ENCODE peak calls at places on chromosomes 12 and 14, in four cellular contexts. O is erythroblast, K is NB4, E is K562. M is an unnamed sample.

GRCh38 chr12:69007166-69007857 is 74.3 kb upstream of the CPM start:
- DNase-seq in K (peak), O (no peak), E (no peak), M (no peak)

GRCh38 chr14:58555647-58556046 is 82.1 kb upstream of the DACT1 start:
- DNase-seq in E (no peak), O (no peak), K (no peak), M (no peak)

GRCh38 chr12:128570191-128571065 is 253.3 kb downstream of the SLC15A4 start:
- DNase-seq in K (no peak), E (no peak), O (no peak), M (no peak)

GRCh38 chr14:71576472-71576871 is 355.8 kb upstream of the RGS6 start:
- DNase-seq in K (no peak), O (no peak), E (no peak), M (no peak)

GRCh38 chr12:130086248-130086647 is 76.0 kb upstream of the FZD10 start:
- DNase-seq in E (no peak), O (no peak), K (no peak), M (no peak)

GRCh38 chr14:79570648-79571047 is 640.7 kb downstream of the DIO2 start:
- DNase-seq in O (no peak), E (no peak), K (no peak), M (no peak)

GRCh38 chr12:96988919-96989318 is 81.9 kb downstream of the NEDD1 start:
- DNase-seq in K (no peak), E (peak), O (peak), M (no peak)

GRCh38 chr12:46473634-46474201 is 101.1 kb upstream of the SLC38A2 start:
- DNase-seq in O (no peak), E (no peak), K (peak), M (peak)

GRCh38 chr14:31960039-31960438 is 117.1 kb upstream of the ARHGAP5 start:
- DNase-seq in K (no peak), O (no peak), E (no peak), M (no peak)

GRCh38 chr12:112117685-112118084 is 7.7 kb upstream of the TRAFD1 start:
- DNase-seq in O (no peak), E (no peak), K (no peak), M (no peak)

GRCh38 chr12:6772331-6772695 is at the start of gene LAG3:
- DNase-seq in E (peak), O (no peak), K (no peak), M (no peak)

GRCh38 chr14:89000007-89000942 is 175.8 kb downstream of the TTC8 start:
- DNase-seq in O (peak), E (peak), K (peak), M (peak)

GRCh38 chr12:57517187-57517586 is 3.1 kb downstream of the DDIT3 start:
- DNase-seq in K (no peak), O (no peak), E (no peak), M (no peak)

GRCh38 chr12:68440068-68440581 is 108.0 kb upstream of the MDM1 start:
- DNase-seq in O (no peak), E (no peak), K (no peak), M (peak)

GRCh38 chr14:77324289-77324688 is 3.5 kb downstream of the GSTZ1 start:
- DNase-seq in K (no peak), O (no peak), E (no peak), M (no peak)

GRCh38 chr12:26192142-26192541 is 3.2 kb upstream of the SSPN start:
- DNase-seq in E (no peak), O (no peak), K (no peak), M (no peak)

GRCh38 chr12:2344892-2345291 is 292.1 kb downstream of the CACNA1C start:
- DNase-seq in K (no peak), E (no peak), O (no peak), M (no peak)

GRCh38 chr12:105522166-105522825 is 191.8 kb downstream of the C12orf75 start:
- DNase-seq in E (no peak), O (no peak), K (peak), M (no peak)

GRCh38 chr14:27573018-27573417 is 975.2 kb upstream of the NOVA1 start:
- DNase-seq in E (no peak), K (no peak), O (no peak), M (no peak)

GRCh38 chr12:14108702-14109101 is 127.3 kb upstream of the GRIN2B start:
- DNase-seq in E (no peak), O (no peak), K (no peak), M (no peak)

GRCh38 chr12:108324678-108325358 is 14.3 kb downstream of the CMKLR1 start:
- DNase-seq in E (no peak), O (no peak), K (peak), M (no peak)

GRCh38 chr12:25382311-25383106 is 131.8 kb upstream of the KRAS start:
- DNase-seq in K (no peak), O (peak), E (no peak), M (no peak)

GRCh38 chr14:53217283-53217994 is 64.3 kb upstream of the DDHD1 start:
- DNase-seq in E (peak), O (peak), K (peak), M (peak)
- TF ChIP-seq POLR2A in E (peak), O (peak), K (no peak), M (no peak)

DNA sequence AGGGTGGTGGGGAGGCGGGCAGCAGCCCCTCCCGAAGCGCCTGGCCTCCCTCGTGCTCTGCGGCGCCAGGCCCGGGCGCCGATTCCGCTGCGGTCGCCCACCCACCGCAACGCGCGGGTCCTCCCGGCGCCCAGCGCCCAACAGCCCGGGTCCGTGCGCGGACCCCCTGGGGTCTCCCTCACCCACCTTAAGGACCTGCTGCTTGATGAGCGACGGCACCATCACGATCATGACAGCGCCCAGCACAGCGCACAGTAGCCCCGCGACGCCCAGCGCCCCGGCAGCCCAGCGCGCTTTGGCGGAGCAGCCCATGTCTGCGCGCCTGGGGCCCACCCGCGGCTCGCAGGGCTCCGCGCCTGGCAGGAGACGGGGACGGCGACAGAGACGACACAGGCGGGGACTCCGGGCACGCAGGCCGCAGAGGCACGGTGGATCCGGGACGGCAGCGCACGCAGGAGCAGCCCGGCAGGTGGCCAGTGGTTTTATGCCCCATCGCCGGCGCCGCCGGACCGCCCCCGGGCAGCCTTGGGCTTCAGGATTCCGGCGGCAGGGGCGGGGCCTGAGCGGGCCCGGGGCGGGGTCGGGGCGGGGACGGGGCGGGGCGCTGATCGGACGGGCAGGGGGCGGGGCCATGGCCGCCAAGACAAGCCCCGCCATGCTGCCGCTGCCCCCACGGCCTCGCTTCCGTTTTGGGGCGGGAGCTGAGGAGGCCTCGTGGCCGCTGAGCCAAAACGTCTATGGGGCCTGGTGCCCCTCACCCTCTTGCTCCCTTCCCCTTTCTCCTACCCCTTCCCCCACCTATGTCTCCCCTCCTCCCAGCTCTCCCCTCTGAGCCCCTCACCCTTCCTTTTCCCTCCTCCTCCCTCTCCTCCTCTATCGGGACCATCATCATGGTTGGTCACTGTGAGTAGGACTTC is at the start of gene SCARB1:
- DNase-seq in K (peak), E (peak), O (peak), M (peak)
- TF ChIP-seq POLR2A in K (peak), E (peak), O (peak), M (no peak)

DNA sequence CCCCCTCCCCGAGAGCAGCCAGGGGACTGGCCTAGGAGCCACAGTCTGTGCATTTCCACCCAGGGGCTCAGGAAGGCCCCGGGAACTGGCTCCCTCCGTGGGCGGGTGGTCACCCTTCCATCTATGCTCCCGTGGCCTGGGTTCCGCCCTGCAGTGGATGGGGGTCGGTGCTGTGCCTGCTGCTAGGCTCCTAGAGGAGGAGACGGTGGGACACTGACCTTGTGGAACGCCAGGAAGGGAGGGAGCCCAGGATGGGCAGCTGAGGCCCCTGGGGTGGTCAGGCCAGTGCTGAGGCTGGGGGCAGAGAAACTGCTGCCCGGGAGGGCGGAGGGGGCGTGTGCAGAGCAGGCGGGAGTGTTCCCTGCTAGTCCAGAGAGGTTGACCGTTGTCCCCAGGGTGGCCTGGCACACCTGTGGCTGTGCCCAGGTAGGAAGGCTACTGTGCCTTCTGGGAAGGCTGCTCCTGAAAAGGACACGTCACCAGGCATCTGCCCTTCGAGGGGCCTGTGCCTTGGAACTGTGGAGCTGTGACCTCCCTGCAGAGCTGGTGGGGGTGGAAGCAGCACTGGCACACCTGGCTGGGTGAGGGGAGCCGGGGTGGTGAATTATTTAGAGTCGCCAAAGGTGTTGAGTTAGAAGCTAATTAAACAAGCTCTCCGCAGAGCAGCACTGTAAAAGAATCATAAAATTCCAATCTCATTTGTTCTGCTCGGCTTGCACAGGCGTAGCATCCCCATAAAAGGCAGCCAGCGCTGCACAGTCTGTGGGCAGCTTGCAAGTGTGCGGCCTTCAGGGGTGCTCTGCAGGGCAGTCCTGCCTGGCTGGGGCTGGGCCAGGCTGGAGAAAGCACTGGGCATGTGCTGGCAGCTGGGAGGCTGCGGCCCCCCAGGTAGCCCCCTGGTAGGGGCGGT is 145.1 kb downstream of the KIF26A start:
- DNase-seq in O (no peak), K (no peak), E (no peak), M (no peak)
- TF ChIP-seq POLR2A in O (no peak), K (no peak), E (no peak), M (no peak)

GRCh38 chr14:24080142-24080530 is 8.8 kb downstream of the CPNE6 start:
- DNase-seq in O (no peak), K (no peak), E (no peak), M (no peak)
- TF ChIP-seq POLR2A in O (no peak), K (no peak), E (no peak), M (no peak)

DNA sequence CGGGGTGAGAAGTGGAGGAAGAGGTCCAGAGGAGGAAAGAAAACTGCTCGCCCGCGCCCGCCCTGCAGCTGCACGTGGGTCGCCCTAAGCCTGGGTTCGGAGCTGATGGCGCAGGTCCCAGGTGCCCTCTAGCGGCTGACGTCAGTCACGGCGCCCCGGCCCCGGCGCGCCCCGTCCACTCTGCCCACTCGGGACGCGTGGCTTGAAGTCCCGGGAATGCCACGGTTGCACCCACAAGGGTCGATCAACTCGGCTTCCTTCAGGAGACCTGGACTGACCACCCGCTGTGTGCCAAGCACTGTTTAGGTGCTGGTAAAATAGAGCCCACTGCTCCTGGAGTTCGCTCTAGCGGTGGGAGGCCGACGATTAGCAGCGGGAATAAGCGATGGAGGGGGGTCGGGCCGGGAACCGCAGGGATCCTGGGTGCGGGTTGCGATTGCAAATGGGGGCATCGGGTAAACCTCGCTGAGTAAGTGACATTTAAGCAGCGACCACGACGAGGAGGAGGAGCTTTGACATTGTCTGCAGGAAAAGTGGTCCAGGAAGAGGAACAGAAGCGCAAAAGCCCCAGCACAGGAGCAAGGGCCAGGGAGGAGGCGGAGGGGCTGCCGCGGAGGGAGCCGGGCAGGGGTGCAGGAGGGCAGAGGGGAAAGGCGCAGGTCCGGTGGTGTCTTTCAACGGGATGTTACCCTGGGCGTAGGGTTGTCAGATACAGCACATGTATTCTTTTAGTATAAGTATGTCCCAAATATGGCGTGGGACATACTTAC is 5.1 kb upstream of the ZNF839 start:
- DNase-seq in O (peak), E (peak), K (peak), M (peak)
- TF ChIP-seq POLR2A in O (no peak), E (no peak), K (no peak), M (no peak)

GRCh38 chr14:55581011-55581806 is 1.2 kb downstream of the KTN1 start:
- DNase-seq in K (peak), E (peak), O (peak), M (no peak)

GRCh38 chr14:55578511-55578910 is 1.5 kb upstream of the KTN1 start:
- DNase-seq in K (no peak), E (no peak), O (no peak), M (no peak)

GRCh38 chr14:55577229-55577628 is 2.8 kb upstream of the KTN1 start:
- DNase-seq in E (no peak), K (no peak), O (no peak), M (no peak)

GRCh38 chr14:55580401-55581010 is 499 bp downstream of the KTN1 start:
- DNase-seq in O (peak), K (peak), E (peak), M (no peak)

DNA sequence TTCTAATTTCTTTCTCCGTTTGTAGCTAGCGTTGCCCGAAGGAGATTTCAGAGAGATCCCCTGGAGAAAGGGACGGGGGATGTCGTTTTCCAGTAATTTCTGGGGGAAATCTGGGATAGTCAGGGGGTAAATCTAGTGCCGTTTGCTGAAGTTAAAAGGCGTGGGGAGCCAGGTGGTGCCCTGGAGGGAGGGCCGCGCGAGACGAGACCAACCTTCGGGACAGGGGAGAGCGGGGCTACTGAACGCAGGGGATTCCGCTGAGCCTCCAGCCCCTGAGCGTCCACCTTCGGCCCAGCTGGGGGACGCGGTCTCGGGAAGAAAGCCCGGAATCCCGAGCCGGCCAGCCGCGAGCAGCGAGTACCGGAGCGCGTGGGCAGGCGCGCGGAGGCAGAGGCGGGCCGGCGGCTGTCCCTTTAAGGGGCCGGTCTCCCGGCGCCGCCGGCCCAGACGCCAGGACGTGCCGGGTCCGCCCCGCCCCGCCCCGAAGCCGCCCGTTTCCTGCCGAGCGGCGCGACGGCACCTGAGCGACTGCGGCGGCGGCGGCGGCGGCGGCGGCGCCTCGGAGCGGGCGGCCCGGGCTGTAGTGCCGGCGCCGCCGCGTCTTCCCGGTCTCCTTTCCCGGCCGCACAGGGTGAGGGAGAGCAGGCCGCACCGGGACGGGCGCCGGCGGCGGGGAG is at the start of gene KTN1:
- DNase-seq in O (peak), K (peak), E (peak), M (peak)
- TF ChIP-seq POLR2A in O (peak), K (peak), E (peak), M (peak)

GRCh38 chr12:120264086-120264485 is 1.4 kb downstream of the PXN start:
- DNase-seq in K (no peak), E (no peak), O (peak), M (no peak)
- TF ChIP-seq POLR2A in K (no peak), E (no peak), O (no peak), M (no peak)

GRCh38 chr12:4958697-4959375 is 49.1 kb downstream of the KCNA1 start:
- DNase-seq in O (no peak), E (peak), K (no peak), M (no peak)

GRCh38 chr12:4959381-4959780 is 49.7 kb downstream of the KCNA1 start:
- DNase-seq in E (no peak), K (no peak), O (no peak), M (no peak)

GRCh38 chr12:4961311-4961710 is 51.6 kb downstream of the KCNA1 start:
- DNase-seq in E (no peak), O (no peak), K (no peak), M (no peak)

GRCh38 chr12:4960030-4960429 is 50.3 kb downstream of the KCNA1 start:
- DNase-seq in E (no peak), K (no peak), O (no peak), M (no peak)

DNA sequence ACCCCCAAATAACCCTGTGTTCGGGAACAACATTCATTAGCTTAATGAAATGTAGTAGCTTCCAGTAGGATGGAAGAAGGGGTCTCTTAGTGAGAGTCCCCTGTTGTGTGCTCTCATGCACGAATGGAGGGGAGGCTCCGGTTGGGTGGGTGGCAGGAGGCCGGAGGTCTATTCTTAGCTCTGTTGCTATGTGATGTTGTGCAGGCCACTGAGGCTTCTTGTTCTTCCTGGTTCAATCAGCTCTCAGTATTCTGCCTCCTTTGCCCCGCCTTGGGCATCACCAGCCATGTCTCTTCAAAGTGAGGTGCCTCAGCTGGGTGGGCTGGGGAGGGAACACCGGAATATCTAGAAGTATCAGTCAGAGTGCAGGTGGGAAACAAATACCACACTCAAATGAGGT is 50.8 kb downstream of the KCNA1 start:
- DNase-seq in O (no peak), K (no peak), E (no peak), M (no peak)
- TF ChIP-seq POLR2A in O (no peak), K (no peak), E (no peak), M (no peak)

GRCh38 chr14:34857689-34858449 is 17.3 kb downstream of the BAZ1A start:
- DNase-seq in O (no peak), K (peak), E (no peak), M (no peak)
- TF ChIP-seq POLR2A in O (no peak), K (no peak), E (no peak), M (no peak)

DNA sequence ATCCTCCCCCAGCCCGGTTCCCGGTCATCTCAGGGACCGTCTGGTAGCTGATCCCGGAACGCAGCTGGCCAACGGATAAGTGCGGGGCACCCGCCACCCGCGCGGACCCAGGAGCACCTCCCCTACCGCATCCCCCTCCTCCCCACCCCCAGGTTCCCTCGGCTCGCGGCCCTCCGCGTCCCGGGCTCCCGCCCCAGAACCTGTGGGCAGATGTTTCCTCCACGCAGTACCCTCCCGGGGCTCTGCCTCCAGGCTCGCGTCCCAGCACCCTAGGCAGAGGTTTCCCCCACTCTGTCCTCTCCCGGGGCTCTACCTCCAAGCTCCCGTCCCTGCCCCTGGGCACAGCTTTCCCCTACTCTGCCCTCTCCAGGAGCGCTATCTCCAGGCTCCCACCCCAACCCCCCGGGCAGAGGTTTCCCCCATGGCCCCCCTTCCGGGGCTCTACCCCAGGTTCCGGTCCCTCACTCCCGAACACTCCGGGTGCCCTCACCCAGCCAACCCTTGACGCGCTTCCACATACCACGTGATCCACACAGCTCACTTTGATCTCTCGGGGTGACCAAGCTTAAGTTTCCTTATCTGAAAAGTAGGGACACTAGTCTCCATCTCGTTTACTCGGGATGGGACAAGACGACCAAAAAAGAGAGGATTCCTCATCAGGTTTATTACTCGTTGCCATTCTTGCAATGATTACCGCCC is at the start of gene CCDC38:
- DNase-seq in K (peak), E (peak), O (peak), M (peak)
- TF ChIP-seq POLR2A in K (peak), E (no peak), O (peak), M (peak)

M was measured in H54.